ENCODE peak calls at places on chromosomes 7 and 10, in four cellular contexts. K, N, B and Z are unnamed samples.

GRCh38 chr7:16484453-16485158 is 19.1 kb upstream of the SOSTDC1 start:
- DNase-seq in K (peak; percentile 90), N (no peak), B (no peak), Z (peak; percentile 61)

GRCh38 chr7:121398246-121398645 is 2.1 kb upstream of the FAM3C start:
- DNase-seq in K (peak; percentile 17), N (no peak), B (no peak), Z (no peak)

GRCh38 chr7:81501220-81501619 is 268.6 kb downstream of the HGF start:
- DNase-seq in K (peak; percentile 9), N (no peak), B (no peak), Z (peak; percentile 45)

GRCh38 chr10:43137971-43138756 is at the start of gene CSGALNACT2:
- DNase-seq in K (peak; percentile 87), N (peak; percentile 90), B (peak; percentile 85), Z (peak; percentile 96)

GRCh38 chr10:123835575-123835974 is 56.0 kb downstream of the CPXM2 start:
- DNase-seq in K (no peak), N (no peak), B (no peak), Z (no peak)

GRCh38 chr7:50273870-50274269 is 30.6 kb upstream of the IKZF1 start:
- DNase-seq in K (no peak), N (no peak), B (no peak), Z (no peak)

GRCh38 chr10:271722-272121 is 136.5 kb downstream of the ZMYND11 start:
- DNase-seq in K (no peak), N (no peak), B (no peak), Z (no peak)

GRCh38 chr7:32937344-32938174 is 19.7 kb upstream of the FKBP9 start:
- DNase-seq in K (no peak), N (no peak), B (no peak), Z (peak; percentile 42)

GRCh38 chr10:56449770-56450169 is 88.7 kb upstream of the ZWINT start:
- DNase-seq in K (no peak), N (no peak), B (no peak), Z (no peak)

GRCh38 chr10:97169063-97169462 is 16.7 kb downstream of the SLIT1 start:
- DNase-seq in K (no peak), N (no peak), B (no peak), Z (no peak)

GRCh38 chr7:42768037-42768436 is 143.8 kb downstream of the C7orf25 start:
- DNase-seq in K (no peak), N (no peak), B (no peak), Z (no peak)

GRCh38 chr7:157501576-157501975 is 164.8 kb downstream of the DNAJB6 start:
- DNase-seq in K (no peak), N (no peak), B (no peak), Z (no peak)

GRCh38 chr7:50533849-50534248 is 31.4 kb downstream of the DDC start:
- DNase-seq in K (peak; percentile 11), N (no peak), B (no peak), Z (no peak)

GRCh38 chr7:52289247-52289646 is 746.2 kb upstream of the POM121L12 start:
- DNase-seq in K (no peak), N (no peak), B (no peak), Z (no peak)

GRCh38 chr10:25522946-25523608 is 348.3 kb downstream of the GPR158 start:
- DNase-seq in K (no peak), N (no peak), B (no peak), Z (peak; percentile 39)

GRCh38 chr7:82393821-82394220 is 49.8 kb downstream of the CACNA2D1 start:
- DNase-seq in K (no peak), N (no peak), B (no peak), Z (no peak)

GRCh38 chr7:107255602-107256001 is 86.8 kb downstream of the HBP1 start:
- DNase-seq in K (no peak), N (no peak), B (no peak), Z (no peak)

GRCh38 chr10:27620425-27621397 is 116.6 kb downstream of the RAB18 start:
- DNase-seq in K (peak; percentile 34), N (no peak), B (no peak), Z (peak; percentile 26)

GRCh38 chr10:72449842-72450495 is 95.2 kb upstream of the DNAJB12 start:
- DNase-seq in K (no peak), N (no peak), B (no peak), Z (no peak)

GRCh38 chr10:35420044-35420443 is 83.7 kb downstream of the CCNY start:
- DNase-seq in K (no peak), N (no peak), B (no peak), Z (no peak)

GRCh38 chr7:17130281-17131059 is 168.0 kb upstream of the AHR start:
- DNase-seq in K (peak; percentile 70), N (no peak), B (no peak), Z (peak; percentile 74)

GRCh38 chr10:48322017-48322416 is 15.5 kb downstream of the MAPK8 start:
- DNase-seq in K (no peak), N (no peak), B (no peak), Z (no peak)

GRCh38 chr7:78090616-78091015 is 292.0 kb downstream of the PHTF2 start:
- DNase-seq in K (peak; percentile 15), N (no peak), B (no peak), Z (peak; percentile 38)

GRCh38 chr10:124644771-124645170 is 99.4 kb downstream of the FAM53B start:
- DNase-seq in K (no peak), N (no peak), B (no peak), Z (no peak)

GRCh38 chr7:94005753-94006152 is 1.6 kb upstream of the BET1 start:
- DNase-seq in K (no peak), N (no peak), B (no peak), Z (no peak)

GRCh38 chr7:94913391-94913790 is 6.0 kb downstream of the PPP1R9A start:
- DNase-seq in K (no peak), N (no peak), B (no peak), Z (no peak)

GRCh38 chr10:124999433-125000365 is 57.8 kb downstream of the ZRANB1 start:
- DNase-seq in K (no peak), N (no peak), B (no peak), Z (peak; percentile 96)

GRCh38 chr10:97601268-97602215 is 12.0 kb downstream of the C10orf62 start:
- DNase-seq in K (no peak), N (no peak), B (no peak), Z (peak; percentile 22)

GRCh38 chr10:97590082-97590747 is 694 bp downstream of the C10orf62 start:
- DNase-seq in K (no peak), N (no peak), B (no peak), Z (no peak)

GRCh38 chr7:140533394-140533872 is 54.1 kb upstream of the MKRN1 start:
- DNase-seq in K (no peak), N (no peak), B (no peak), Z (no peak)

GRCh38 chr7:30596043-30596641 is 1.5 kb downstream of the GARS1 start:
- DNase-seq in K (peak; percentile 34), N (no peak), B (no peak), Z (peak; percentile 42)

GRCh38 chr10:124678566-124679240 is 65.5 kb downstream of the FAM53B start:
- DNase-seq in K (no peak), N (peak; percentile 74), B (no peak), Z (no peak)

GRCh38 chr10:62805139-62806092 is 896 bp downstream of the ADO start:
- DNase-seq in K (peak; percentile 68), N (no peak), B (no peak), Z (peak; percentile 73)

GRCh38 chr7:18960735-18961134 is 156.7 kb downstream of the TWIST1 start:
- DNase-seq in K (no peak), N (no peak), B (no peak), Z (no peak)

GRCh38 chr7:7581531-7582179 is 15.0 kb downstream of the MIOS start:
- DNase-seq in K (no peak), N (no peak), B (no peak), Z (no peak)

GRCh38 chr7:150901160-150902035 is 49.1 kb downstream of the AOC1 start:
- DNase-seq in K (no peak), N (no peak), B (no peak), Z (peak; percentile 50)

GRCh38 chr10:49217645-49218044 is 29.5 kb upstream of the TMEM273 start:
- DNase-seq in K (no peak), N (no peak), B (no peak), Z (no peak)

GRCh38 chr7:140005754-140006503 is 56.8 kb downstream of the PARP12 start:
- DNase-seq in K (peak; percentile 25), N (no peak), B (no peak), Z (peak; percentile 30)

GRCh38 chr7:34036069-34036920 is 131.0 kb downstream of the BMPER start:
- DNase-seq in K (peak; percentile 45), N (no peak), B (no peak), Z (no peak)